ENCODE peak calls at places on chromosomes 16 and 17, in ten cellular contexts. G is stomach, E is tibial nerve, B is brain microvascular endothelial cell, U is A549, W is progenitor cell of endocrine pancreas, A is bronchial epithelial cell, X is prostate gland, O is AG09309, K is nephron progenitor cell. I is an unnamed sample.

GRCh38 chr17:27513849-27514248 is 57.6 kb downstream of the KSR1 start:
- DNase-seq in E (no peak), U (no peak), O (no peak), X (no peak), B (no peak), A (no peak), K (no peak), W (no peak), G (no peak), I (no peak)

GRCh38 chr17:28230011-28230410 is 89.0 kb upstream of the TMEM97 start:
- DNase-seq in A (no peak), X (no peak), B (no peak), W (no peak), E (no peak), G (no peak), U (no peak), O (no peak), K (no peak), I (no peak)

GRCh38 chr16:22225060-22225459 is 19.0 kb downstream of the EEF2K start:
- DNase-seq in E (no peak), X (peak), O (no peak), A (no peak), U (no peak), B (no peak), W (no peak), K (no peak), G (no peak), I (no peak)

GRCh38 chr16:58462997-58463891 is 36.7 kb upstream of the NDRG4 start:
- DNase-seq in U (no peak), O (no peak), A (no peak), X (no peak), E (no peak), G (no peak), W (peak), B (no peak), K (peak), I (no peak)

GRCh38 chr16:26987631-26988030 is 79.1 kb upstream of the C16orf82 start:
- DNase-seq in E (no peak), K (no peak), A (no peak), G (no peak), U (no peak), W (no peak), B (no peak), X (no peak), O (no peak), I (no peak)

GRCh38 chr16:49000594-49000993 is 281.0 kb downstream of the CBLN1 start:
- DNase-seq in W (no peak), X (no peak), O (no peak), E (no peak), U (no peak), K (peak), G (no peak), A (no peak), B (no peak), I (peak)

GRCh38 chr17:7803981-7804380 is 30.0 kb upstream of the KDM6B start:
- DNase-seq in X (peak), G (peak), W (no peak), E (no peak), K (no peak), A (peak), B (no peak), U (no peak), O (no peak), I (no peak)

GRCh38 chr17:68953340-68953997 is 1.7 kb downstream of the ABCA8 start:
- DNase-seq in O (no peak), B (no peak), E (no peak), U (no peak), A (no peak), K (no peak), W (no peak), X (no peak), G (no peak), I (no peak)

GRCh38 chr17:43226393-43226792 is 2.0 kb downstream of the CCDC200 start:
- DNase-seq in U (no peak), A (no peak), E (no peak), B (no peak), K (no peak), X (no peak), O (no peak), G (no peak), W (no peak), I (peak)

GRCh38 chr17:6666077-6666521 is 14.5 kb downstream of the C17orf100 start:
- DNase-seq in G (peak), O (peak), K (peak), A (peak), B (peak), E (peak), X (peak), W (peak), U (peak), I (no peak)

DNA sequence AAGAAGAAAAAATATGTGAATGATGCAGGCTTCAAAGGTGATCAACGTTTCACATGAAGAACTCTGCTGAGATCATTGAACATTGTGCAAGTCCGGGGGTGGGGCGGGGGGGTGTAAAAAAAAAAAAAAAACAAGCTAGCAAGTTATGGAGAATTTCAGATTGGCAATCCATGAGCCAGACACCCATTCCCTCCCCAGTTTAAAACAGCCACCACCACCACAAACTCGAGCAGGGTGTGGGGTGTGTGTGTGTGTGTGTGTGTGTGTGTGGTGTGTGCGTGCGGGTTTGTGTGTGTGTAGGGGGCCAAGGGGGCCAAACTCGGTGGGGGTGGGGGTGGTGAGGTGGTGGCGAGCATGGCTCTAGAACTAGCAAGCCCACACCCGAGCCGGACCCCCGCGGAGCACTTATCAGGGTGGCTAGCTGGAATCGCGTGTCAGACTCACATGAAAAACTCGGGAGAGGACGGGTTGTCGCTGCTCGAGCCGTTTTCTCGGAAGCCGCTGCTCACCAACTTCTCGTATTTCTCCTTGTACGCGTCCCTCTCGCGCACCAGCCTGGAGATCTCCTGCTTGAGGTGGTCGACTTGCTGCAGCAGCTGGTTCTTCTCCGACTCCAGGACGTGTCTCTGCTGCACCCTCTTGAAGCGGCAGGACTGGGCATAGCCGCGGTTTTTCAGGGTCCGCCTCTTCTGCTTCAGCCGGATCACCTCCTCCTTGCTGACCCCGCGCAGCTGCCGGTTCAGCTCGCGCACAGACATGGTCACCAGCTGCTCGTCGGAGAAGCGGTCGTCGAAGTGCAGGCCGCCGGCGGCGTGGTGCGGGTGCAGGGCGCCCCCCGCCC is 2.0 kb downstream of the MAF start:
- DNase-seq in G (peak), U (peak), K (peak), O (no peak), A (peak), B (peak), E (peak), W (peak), X (peak), I (peak)
- TF ChIP-seq CTCF in G (peak), U (no peak), K (no peak), O (no peak), A (peak), B (peak), E (peak), W (peak), X (peak), I (peak)

GRCh38 chr16:15573274-15573895 is 69.6 kb downstream of the MARF1 start:
- DNase-seq in O (no peak), U (no peak), A (no peak), X (no peak), E (no peak), G (no peak), B (no peak), K (no peak), W (no peak), I (no peak)

GRCh38 chr16:15576960-15577958 is 65.7 kb downstream of the MARF1 start:
- DNase-seq in G (peak), K (no peak), O (no peak), B (no peak), E (no peak), X (peak), W (no peak), A (no peak), U (no peak), I (no peak)

GRCh38 chr16:15575293-15576049 is 67.5 kb downstream of the MARF1 start:
- DNase-seq in E (no peak), G (no peak), X (no peak), K (no peak), W (no peak), B (no peak), U (no peak), A (no peak), O (no peak), I (no peak)

GRCh38 chr16:15572329-15573001 is 70.5 kb downstream of the MARF1 start:
- DNase-seq in U (no peak), E (no peak), K (no peak), A (peak), B (no peak), W (no peak), G (no peak), O (peak), X (no peak), I (no peak)

DNA sequence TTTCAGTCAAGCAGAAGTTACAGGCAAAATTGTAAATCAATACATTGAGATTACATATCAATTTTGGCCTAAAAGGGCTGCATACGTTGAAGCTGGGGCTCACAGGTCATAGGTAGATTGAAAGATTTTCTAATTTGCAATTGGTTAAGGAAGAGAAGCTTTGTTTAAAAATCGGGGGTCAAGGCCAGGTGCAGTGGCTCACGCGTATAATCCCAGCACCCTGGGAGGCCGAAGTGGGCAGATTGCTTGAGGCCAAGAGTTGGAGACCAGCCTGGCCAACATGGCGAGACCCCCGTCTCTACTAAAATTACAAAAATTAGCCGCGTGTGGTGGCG is 68.4 kb downstream of the MARF1 start:
- DNase-seq in K (no peak), U (no peak), B (no peak), X (no peak), G (no peak), A (no peak), E (no peak), W (no peak), O (no peak), I (no peak)
- TF ChIP-seq CTCF in K (no peak), U (no peak), B (no peak), X (no peak), G (no peak), A (no peak), E (no peak), W (no peak), O (no peak), I (no peak)

DNA sequence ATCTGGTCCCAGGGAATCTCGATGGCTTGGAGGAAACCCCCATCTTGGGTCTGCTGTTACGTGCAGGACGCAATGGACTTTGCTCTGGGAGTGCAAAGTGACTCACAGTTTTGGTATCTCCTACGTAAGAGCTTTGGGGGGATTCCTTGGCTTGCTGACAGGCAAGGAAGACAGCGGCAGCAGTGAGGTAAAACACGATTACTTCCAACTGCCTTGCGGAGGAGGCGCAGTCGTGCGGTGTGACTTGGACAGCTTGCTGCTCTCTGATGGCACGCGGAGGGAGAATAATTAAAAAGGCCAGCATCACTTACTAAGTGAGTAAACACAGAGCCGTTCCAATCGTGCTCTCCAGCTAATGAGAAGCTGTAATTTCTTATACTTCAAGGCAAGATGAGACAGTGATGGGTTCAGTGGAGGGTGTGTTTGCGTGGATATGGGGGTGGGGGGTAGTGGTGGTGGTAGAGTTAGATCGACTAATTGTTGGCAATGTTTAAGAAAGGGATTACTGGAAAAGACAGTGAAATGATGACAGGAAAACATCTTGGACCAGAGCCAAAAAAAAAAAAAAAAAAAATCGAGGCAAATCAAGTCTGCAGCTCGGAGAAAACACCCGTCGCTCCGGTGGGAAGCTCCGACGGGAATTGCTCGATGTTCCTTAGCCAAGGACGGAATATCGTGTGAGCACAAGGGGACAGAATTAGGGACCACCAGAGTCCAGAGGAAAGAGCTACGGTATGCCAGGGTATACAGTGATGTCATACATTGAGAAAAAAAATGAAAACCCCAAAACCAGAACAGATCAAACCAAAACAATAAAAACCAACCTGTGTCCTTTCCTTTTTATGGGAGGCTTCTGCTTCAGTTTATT is 184.9 kb upstream of the ZFHX3 start:
- DNase-seq in A (no peak), G (no peak), K (no peak), U (peak), O (peak), B (peak), E (no peak), W (peak), X (no peak), I (no peak)
- TF ChIP-seq CTCF in A (no peak), G (no peak), K (no peak), U (no peak), O (no peak), B (no peak), E (no peak), W (no peak), X (no peak), I (no peak)

GRCh38 chr16:17343729-17344128 is 127.0 kb downstream of the XYLT1 start:
- DNase-seq in E (no peak), B (no peak), O (no peak), U (no peak), W (no peak), X (no peak), G (no peak), K (no peak), A (no peak), I (no peak)
- TF ChIP-seq CTCF in E (no peak), B (no peak), O (no peak), U (no peak), W (no peak), X (no peak), G (no peak), K (no peak), A (no peak), I (no peak)

GRCh38 chr17:47066841-47067682 is 88.0 kb upstream of the RPRML start:
- DNase-seq in A (peak), W (peak), B (peak), O (peak), X (peak), K (peak), E (peak), G (peak), U (peak), I (peak)
- TF ChIP-seq CTCF in A (peak), W (peak), B (peak), O (peak), X (no peak), K (no peak), E (peak), G (peak), U (no peak), I (peak)

GRCh38 chr17:81911969-81912368 is 770 bp upstream of the PCYT2 start:
- DNase-seq in G (no peak), W (no peak), B (no peak), U (no peak), O (no peak), K (no peak), E (no peak), A (no peak), X (no peak), I (no peak)

GRCh38 chr17:81912441-81913309 is 1.5 kb upstream of the PCYT2 start:
- DNase-seq in X (no peak), O (no peak), U (no peak), B (no peak), E (no peak), A (peak), K (no peak), G (peak), W (no peak), I (no peak)

GRCh38 chr17:81910840-81911276 is 341 bp downstream of the PCYT2 start:
- DNase-seq in E (no peak), G (peak), B (no peak), O (no peak), K (no peak), W (no peak), A (no peak), X (no peak), U (no peak), I (no peak)

GRCh38 chr17:81909966-81910839 is 996 bp downstream of the PCYT2 start:
- DNase-seq in B (no peak), X (no peak), A (no peak), U (no peak), W (peak), O (no peak), K (peak), G (peak), E (no peak), I (no peak)

GRCh38 chr17:81911277-81911961 is at the start of gene PCYT2:
- DNase-seq in X (peak), K (peak), G (peak), O (peak), E (peak), B (peak), A (peak), W (peak), U (peak), I (peak)
- TF ChIP-seq CTCF in X (peak), K (no peak), G (no peak), O (no peak), E (peak), B (no peak), A (peak), W (peak), U (no peak), I (no peak)

DNA sequence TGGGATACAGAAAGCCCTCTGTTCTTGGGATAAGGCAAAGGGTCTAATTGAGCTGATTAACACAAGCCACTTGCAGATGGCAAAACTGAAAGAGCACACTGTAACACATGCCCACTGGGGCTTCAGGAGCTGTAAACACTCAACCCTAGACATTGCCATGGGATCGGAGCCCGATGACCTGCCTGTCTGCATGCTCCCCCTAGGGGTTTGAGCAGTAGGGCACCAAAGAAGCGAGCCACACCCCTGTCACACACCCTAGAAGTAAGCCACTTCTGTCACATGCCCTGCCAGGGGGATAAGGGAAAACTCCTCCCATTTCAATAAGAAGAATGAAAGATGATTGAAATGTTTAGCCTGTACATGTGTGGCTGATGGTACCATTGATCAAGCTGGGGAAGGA is 81.3 kb upstream of the IRX6 start:
- DNase-seq in X (no peak), W (no peak), B (no peak), U (no peak), A (no peak), O (no peak), E (no peak), K (no peak), G (no peak), I (no peak)
- TF ChIP-seq CTCF in X (no peak), W (peak), B (no peak), U (no peak), A (no peak), O (no peak), E (no peak), K (no peak), G (no peak), I (no peak)

GRCh38 chr16:1014221-1014620 is 32.7 kb downstream of the SOX8 start:
- DNase-seq in G (no peak), E (no peak), W (no peak), O (no peak), K (no peak), U (no peak), B (no peak), X (no peak), A (no peak), I (no peak)

GRCh38 chr16:1012135-1012534 is 30.6 kb downstream of the SOX8 start:
- DNase-seq in E (no peak), B (no peak), X (no peak), K (no peak), W (no peak), A (no peak), O (no peak), G (no peak), U (no peak), I (no peak)

GRCh38 chr16:1011316-1012082 is 29.9 kb downstream of the SOX8 start:
- DNase-seq in X (no peak), G (no peak), W (no peak), B (no peak), U (no peak), A (no peak), E (no peak), O (no peak), K (no peak), I (no peak)

GRCh38 chr16:1013593-1013900 is 32.0 kb downstream of the SOX8 start:
- DNase-seq in U (no peak), K (no peak), E (no peak), O (no peak), G (no peak), X (no peak), W (no peak), B (no peak), A (no peak), I (no peak)

DNA sequence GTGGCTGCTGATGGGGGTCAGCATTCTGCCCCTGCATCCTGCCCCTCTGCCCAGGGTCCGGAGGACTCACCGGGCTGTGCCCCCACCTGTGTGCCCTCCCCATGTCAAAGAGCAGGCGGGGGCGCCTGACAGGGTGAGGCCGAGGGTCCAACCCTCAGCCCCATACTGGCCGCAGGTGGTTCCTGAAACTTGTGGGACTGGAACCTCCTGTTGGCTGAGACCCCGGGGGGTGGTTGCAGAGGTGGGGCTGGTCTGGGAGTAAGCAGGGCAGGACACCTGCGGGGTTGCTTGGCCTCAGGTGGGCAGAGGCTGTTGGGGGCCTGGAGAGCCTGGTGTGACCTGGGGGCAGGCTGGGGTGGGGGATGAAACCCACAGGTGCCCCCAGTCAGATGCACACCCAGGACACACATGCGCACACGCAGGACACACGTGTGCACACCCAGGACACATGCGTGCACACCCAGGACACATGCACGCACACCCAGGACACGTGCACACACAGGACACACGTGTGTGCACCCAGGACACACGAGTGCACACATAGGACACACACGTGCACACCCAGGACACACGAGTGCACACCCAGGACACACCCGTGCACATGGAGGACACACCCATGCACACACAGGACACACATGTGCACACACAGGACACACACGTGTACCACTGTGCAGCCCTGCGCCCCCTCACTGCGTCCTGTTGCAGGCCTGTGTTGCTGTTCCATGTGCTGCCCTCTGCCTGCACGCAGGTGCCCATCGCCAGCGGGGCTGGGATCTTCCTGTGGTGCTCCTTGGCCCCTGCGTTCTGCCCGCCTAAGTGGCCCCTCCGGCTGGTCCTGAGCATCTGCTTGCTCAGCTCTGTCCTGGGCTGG is 31.4 kb downstream of the SOX8 start:
- DNase-seq in W (no peak), G (no peak), B (no peak), K (no peak), X (no peak), O (no peak), E (no peak), U (no peak), A (no peak), I (no peak)
- TF ChIP-seq CTCF in W (no peak), G (no peak), B (no peak), K (no peak), X (no peak), O (no peak), E (no peak), U (no peak), A (no peak), I (no peak)